ENCODE peak calls at places on chromosome 9, in nine cellular contexts. I, G, J, V, W, C, M, K and Q are unnamed samples.

GRCh38 chr9:128341435-128341849 is 1.1 kb downstream of the SLC27A4 start:
- DNase-seq in I (peak), G (peak), J (peak), V (peak), W (peak), C (peak), M (peak), K (peak), Q (no peak)

GRCh38 chr9:119332522-119332921 is 36.7 kb downstream of the BRINP1 start:
- DNase-seq in I (no peak), G (no peak), J (peak), V (no peak), W (no peak), C (no peak), M (no peak), K (no peak), Q (no peak)

GRCh38 chr9:87386490-87386889 is 111.2 kb upstream of the DAPK1 start:
- DNase-seq in I (no peak), G (no peak), J (no peak), V (no peak), W (no peak), C (no peak), M (no peak), K (no peak), Q (no peak)

GRCh38 chr9:26604076-26604662 is 288.4 kb downstream of the CAAP1 start:
- DNase-seq in I (no peak), G (no peak), J (no peak), V (no peak), W (no peak), C (no peak), M (peak), K (no peak), Q (no peak)

GRCh38 chr9:93660647-93661046 is 84.3 kb downstream of the PHF2 start:
- DNase-seq in I (no peak), G (no peak), J (no peak), V (no peak), W (no peak), C (no peak), M (no peak), K (peak), Q (no peak)

GRCh38 chr9:136004712-136005111 is 43.5 kb upstream of the UBAC1 start:
- DNase-seq in I (peak), G (no peak), J (no peak), V (no peak), W (no peak), C (no peak), M (no peak), K (no peak), Q (no peak)

GRCh38 chr9:83430681-83431080 is 107.5 kb downstream of the FRMD3 start:
- DNase-seq in I (no peak), G (no peak), J (no peak), V (no peak), W (no peak), C (no peak), M (no peak), K (no peak), Q (no peak)

GRCh38 chr9:131624636-131625241 is 79.4 kb downstream of the PRRT1B start:
- DNase-seq in I (no peak), G (no peak), J (no peak), V (no peak), W (peak), C (peak), M (no peak), K (no peak), Q (no peak)

GRCh38 chr9:129263836-129264235 is 85.8 kb upstream of the IER5L start:
- DNase-seq in I (no peak), G (no peak), J (no peak), V (no peak), W (no peak), C (no peak), M (no peak), K (no peak), Q (no peak)

GRCh38 chr9:33024126-33024965 is 727 bp upstream of the DNAJA1 start:
- DNase-seq in I (no peak), G (no peak), J (peak), V (no peak), W (no peak), C (no peak), M (peak), K (no peak), Q (no peak)

GRCh38 chr9:134293031-134293521 is 33.2 kb upstream of the RXRA start:
- DNase-seq in I (no peak), G (no peak), J (no peak), V (no peak), W (no peak), C (no peak), M (no peak), K (no peak), Q (no peak)

GRCh38 chr9:127185931-127186781 is 63.7 kb upstream of the ANGPTL2 start:
- DNase-seq in I (no peak), G (no peak), J (no peak), V (peak), W (peak), C (no peak), M (no peak), K (no peak), Q (peak)

GRCh38 chr9:82991684-82992083 is 71.3 kb downstream of the RASEF start:
- DNase-seq in I (no peak), G (no peak), J (no peak), V (no peak), W (no peak), C (no peak), M (no peak), K (no peak), Q (no peak)